ENCODE peak calls at places on chromosomes 4 and X, in four cellular contexts. O is lung, F is neural crest cell, J is PC-9. N is an unnamed sample.

GRCh38 chrX:10119399-10119990 is 37.3 kb upstream of the CLCN4 start:
- DNase-seq in O (peak), F (peak), J (peak), N (peak)

GRCh38 chr4:93828332-93828829 is at the start of gene ATOH1:
- DNase-seq in O (no peak), F (peak), J (peak), N (peak)

GRCh38 chr4:70943115-70943514 is 40.9 kb downstream of the MOB1B start:
- DNase-seq in O (no peak), F (no peak), J (no peak), N (no peak)

GRCh38 chr4:26462874-26463273 is 27.4 kb downstream of the CCKAR start:
- DNase-seq in O (no peak), F (no peak), J (no peak), N (no peak)

GRCh38 chrX:125998432-125998831 is 167.7 kb downstream of the DCAF12L2 start:
- DNase-seq in O (no peak), F (no peak), J (no peak), N (no peak)

GRCh38 chr4:158090323-158090722 is 82.5 kb downstream of the GASK1B start:
- DNase-seq in O (no peak), F (no peak), J (no peak), N (no peak)

GRCh38 chrX:123217077-123217476 is 33.0 kb downstream of the GRIA3 start:
- DNase-seq in O (no peak), F (no peak), J (no peak), N (no peak)

GRCh38 chr4:159856451-159856850 is 753.6 kb downstream of the RAPGEF2 start:
- DNase-seq in O (no peak), F (no peak), J (no peak), N (no peak)

GRCh38 chr4:81447551-81448266 is 24.0 kb downstream of the RASGEF1B start:
- DNase-seq in O (no peak), F (no peak), J (no peak), N (no peak)

GRCh38 chrX:78029663-78030062 is 60.2 kb upstream of the PGAM4 start:
- DNase-seq in O (no peak), F (peak), J (peak), N (no peak)
- TF ChIP-seq CTCF in O (peak), F (peak), J (peak), N (no peak)

GRCh38 chr4:110516106-110516922 is 40.4 kb downstream of the ENPEP start:
- DNase-seq in O (peak), F (peak), J (peak), N (peak)
- TF ChIP-seq CTCF in O (peak), F (peak), J (peak), N (peak)

GRCh38 chrX:40928076-40928475 is 157.2 kb upstream of the USP9X start:
- DNase-seq in O (no peak), F (no peak), J (no peak), N (no peak)

GRCh38 chrX:40920351-40920750 is 164.9 kb upstream of the USP9X start:
- DNase-seq in O (no peak), F (no peak), J (no peak), N (no peak)

DNA sequence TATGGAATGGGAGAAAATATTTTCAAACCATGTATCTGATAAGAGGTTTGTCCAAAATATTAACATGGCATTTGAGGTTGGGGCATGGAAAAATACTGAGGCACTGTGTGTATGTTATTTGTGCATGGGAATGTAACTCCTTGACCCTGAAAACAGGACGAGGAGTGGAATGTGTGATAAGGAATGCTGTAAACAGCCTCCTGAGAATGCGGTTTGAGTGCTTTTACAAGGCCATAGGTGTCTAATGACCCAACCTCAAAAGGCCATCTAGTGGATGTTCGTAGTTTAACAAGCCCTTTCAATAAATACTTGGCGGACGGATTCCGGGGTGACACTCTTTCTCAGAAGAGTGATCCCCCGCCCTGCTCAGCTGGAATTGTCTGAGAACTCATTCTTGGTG is 162.9 kb upstream of the USP9X start:
- DNase-seq in O (no peak), F (no peak), J (peak), N (no peak)
- TF ChIP-seq CTCF in O (no peak), F (peak), J (peak), N (no peak)

GRCh38 chr4:11720292-11720691 is 291.6 kb upstream of the HS3ST1 start:
- DNase-seq in O (no peak), F (no peak), J (no peak), N (no peak)
- TF ChIP-seq CTCF in O (no peak), F (peak), J (peak), N (peak)

GRCh38 chr4:189436207-189436606 is 504.5 kb upstream of the FRG1 start:
- DNase-seq in O (no peak), F (no peak), J (no peak), N (no peak)
- TF ChIP-seq CTCF in O (no peak), F (peak), J (peak), N (no peak)

GRCh38 chrX:39152106-39152649 is 350.9 kb downstream of the MID1IP1 start:
- DNase-seq in O (no peak), F (peak), J (no peak), N (peak)
- TF ChIP-seq CTCF in O (no peak), F (peak), J (no peak), N (peak)

GRCh38 chrX:39018526-39018925 is 217.3 kb downstream of the MID1IP1 start:
- DNase-seq in O (no peak), F (no peak), J (no peak), N (no peak)

GRCh38 chrX:39020051-39020669 is 218.9 kb downstream of the MID1IP1 start:
- DNase-seq in O (no peak), F (no peak), J (no peak), N (no peak)

GRCh38 chrX:39017716-39018115 is 216.5 kb downstream of the MID1IP1 start:
- DNase-seq in O (no peak), F (no peak), J (no peak), N (no peak)

GRCh38 chrX:39016551-39016950 is 215.3 kb downstream of the MID1IP1 start:
- DNase-seq in O (no peak), F (no peak), J (no peak), N (no peak)

GRCh38 chrX:39017062-39017461 is 215.8 kb downstream of the MID1IP1 start:
- DNase-seq in O (no peak), F (no peak), J (no peak), N (no peak)
- TF ChIP-seq CTCF in O (no peak), F (no peak), J (no peak), N (no peak)

GRCh38 chrX:137926090-137926489 is 360.2 kb downstream of the ZIC3 start:
- DNase-seq in O (no peak), F (no peak), J (no peak), N (no peak)
- TF ChIP-seq CTCF in O (no peak), F (peak), J (peak), N (peak)

DNA sequence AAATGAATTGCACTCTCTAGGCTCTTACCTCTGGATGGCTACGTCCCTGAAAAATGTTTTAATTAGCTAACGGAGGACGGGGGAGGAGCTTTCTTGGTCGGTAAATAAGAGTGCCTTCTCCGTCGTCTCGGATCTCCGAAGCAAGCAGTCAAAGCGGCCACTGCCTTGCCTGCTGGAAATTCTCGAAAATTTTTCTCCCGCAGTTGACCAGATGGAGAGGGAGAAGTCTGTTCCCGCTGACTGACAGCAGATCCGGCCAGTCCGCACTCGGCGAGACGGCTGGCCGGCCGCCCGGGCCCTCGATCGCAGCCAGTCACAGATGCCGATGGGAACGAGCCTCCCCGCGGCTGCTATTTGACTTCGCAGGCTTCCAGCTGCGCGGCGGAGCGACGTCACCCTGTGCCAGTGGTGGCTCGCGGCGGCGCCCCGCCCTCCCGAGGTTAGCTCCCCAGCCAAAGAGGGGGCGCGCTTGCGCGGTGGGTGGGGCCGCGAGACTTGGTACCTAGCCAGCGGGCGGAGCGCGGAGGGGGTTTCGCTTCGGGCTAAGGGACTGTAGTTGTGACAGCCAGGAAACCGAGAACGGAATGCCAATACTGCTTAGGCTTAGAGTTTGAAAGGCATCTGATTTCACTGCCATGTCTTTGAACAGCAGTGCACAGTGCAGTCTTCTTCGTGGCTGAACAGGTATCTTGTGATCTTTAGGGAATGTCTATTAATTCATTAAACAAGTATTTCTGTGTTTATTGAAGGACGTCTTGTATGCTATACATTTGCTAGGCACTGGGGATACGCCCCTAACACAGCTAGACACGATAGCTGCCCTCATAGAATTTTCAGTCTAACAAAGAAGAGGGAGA is at the start of gene PPM1K:
- DNase-seq in O (peak), F (peak), J (peak), N (peak)
- TF ChIP-seq CTCF in O (no peak), F (peak), J (no peak), N (no peak)